ENCODE peak calls at places on chromosome 9, in ten cellular contexts. C is GM23338; F is spleen; E is HTR-8/SVneo; N is stimulated activated CD8-positive, alpha-beta memory T cell treated with anti-CD3 and anti-CD28 coated beads, Interleukin-12 subunit alpha, Interleukin-12 subunit beta, amount 100 ng/mL, for 1 hour; H is posterior vena cava; P is activated CD4-positive, alpha-beta T cell treated with anti-CD3 and anti-CD28 coated beads, Interleukin-2, amount 10 ng/mL, durations not matched to agents 7 days and 5 days; Y is amniotic stem cell; R is HT1080; A is AML-193. S is an unnamed sample.

GRCh38 chr9:26243298-26243697 is 565.1 kb upstream of the TUSC1 start:
- DNase-seq in F (no peak), A (no peak), Y (no peak), H (no peak), R (no peak), N (no peak), P (no peak), C (no peak), E (no peak), S (no peak)

GRCh38 chr9:75410405-75410804 is 322.1 kb downstream of the OSTF1 start:
- DNase-seq in Y (no peak), R (no peak), A (no peak), N (no peak), F (no peak), H (no peak), E (no peak), P (no peak), C (peak), S (no peak)

GRCh38 chr9:122265265-122265900 is 701 bp downstream of the MRRF start:
- DNase-seq in H (no peak), C (peak), Y (no peak), N (no peak), P (peak), A (peak), E (peak), F (no peak), R (peak), S (peak)

GRCh38 chr9:112665347-112665746 is 52.6 kb downstream of the INIP start:
- DNase-seq in A (no peak), H (no peak), R (no peak), N (no peak), P (no peak), C (no peak), F (no peak), E (no peak), Y (no peak), S (no peak)

GRCh38 chr9:120989065-120989464 is 61.0 kb downstream of the C5 start:
- DNase-seq in H (no peak), A (no peak), C (no peak), R (no peak), N (no peak), Y (no peak), E (no peak), P (no peak), F (no peak), S (no peak)

GRCh38 chr9:95124582-95125359 is 192.7 kb downstream of the FANCC start:
- DNase-seq in F (no peak), Y (no peak), R (no peak), H (no peak), P (no peak), A (no peak), E (no peak), N (no peak), C (peak), S (no peak)

GRCh38 chr9:130073373-130073772 is 19.7 kb downstream of the GPR107 start:
- DNase-seq in N (no peak), H (no peak), Y (peak), A (no peak), P (no peak), C (no peak), R (peak), E (no peak), F (no peak), S (no peak)

GRCh38 chr9:8558176-8558575 is 758.6 kb upstream of the DMAC1 start:
- DNase-seq in A (no peak), F (no peak), H (no peak), Y (no peak), R (peak), N (no peak), C (no peak), P (no peak), E (no peak), S (no peak)

GRCh38 chr9:109251080-109251775 is 69.6 kb downstream of the EPB41L4B start:
- DNase-seq in Y (no peak), P (no peak), H (no peak), E (no peak), A (no peak), C (no peak), N (no peak), R (peak), F (no peak), S (no peak)

GRCh38 chr9:113993838-113994540 is 84.1 kb downstream of the AMBP start:
- DNase-seq in F (peak), C (no peak), R (peak), H (peak), Y (no peak), N (no peak), A (no peak), E (no peak), P (no peak), S (no peak)

GRCh38 chr9:38200431-38200830 is 131.4 kb upstream of the SHB start:
- DNase-seq in Y (no peak), H (no peak), N (no peak), E (no peak), P (no peak), R (no peak), A (no peak), F (no peak), C (no peak), S (no peak)

GRCh38 chr9:120855827-120856636 is 13.3 kb upstream of the PSMD5 start:
- DNase-seq in A (no peak), R (no peak), E (no peak), H (no peak), F (no peak), Y (no peak), N (no peak), C (no peak), P (no peak), S (no peak)

GRCh38 chr9:81032831-81033230 is 656.5 kb downstream of the TLE1 start:
- DNase-seq in E (no peak), P (no peak), R (no peak), F (no peak), Y (no peak), A (no peak), C (no peak), N (no peak), H (no peak), S (no peak)

GRCh38 chr9:16413509-16414016 is 456.9 kb downstream of the BNC2 start:
- DNase-seq in N (no peak), E (peak), P (no peak), Y (no peak), A (no peak), F (no peak), H (no peak), R (peak), C (no peak), S (no peak)

GRCh38 chr9:85944672-85945071 is 3.7 kb downstream of the NAA35 start:
- DNase-seq in N (no peak), C (no peak), P (no peak), A (no peak), R (no peak), Y (no peak), H (no peak), F (no peak), E (no peak), S (no peak)

GRCh38 chr9:14301582-14301981 is 12.4 kb downstream of the NFIB start:
- DNase-seq in A (no peak), F (no peak), N (no peak), P (no peak), Y (no peak), R (no peak), E (no peak), H (no peak), C (no peak), S (no peak)

GRCh38 chr9:119963798-119964372 is 594.6 kb upstream of the BRINP1 start:
- DNase-seq in Y (peak), F (no peak), N (no peak), E (peak), A (no peak), H (no peak), R (peak), C (peak), P (no peak), S (no peak)

GRCh38 chr9:5425006-5425628 is 12.6 kb downstream of the PLGRKT start:
- DNase-seq in Y (no peak), E (no peak), C (peak), R (peak), H (no peak), P (peak), A (peak), F (no peak), N (no peak), S (no peak)

GRCh38 chr9:70340572-70340971 is 73.9 kb downstream of the KLF9 start:
- DNase-seq in F (no peak), N (no peak), H (no peak), E (peak), R (no peak), A (peak), Y (peak), P (no peak), C (peak), S (no peak)

GRCh38 chr9:95507456-95508241 is 9.1 kb downstream of the PTCH1 start:
- DNase-seq in P (peak), H (no peak), Y (peak), C (peak), A (peak), N (no peak), R (peak), E (no peak), F (no peak), S (peak)

GRCh38 chr9:805151-805550 is 36.3 kb upstream of the DMRT1 start:
- DNase-seq in R (no peak), E (no peak), N (no peak), Y (no peak), C (no peak), H (peak), A (no peak), F (no peak), P (no peak), S (no peak)

GRCh38 chr9:114592356-114592755 is 4.8 kb downstream of the ATP6V1G1 start:
- DNase-seq in E (no peak), R (peak), N (peak), C (peak), F (no peak), Y (no peak), P (peak), H (no peak), A (peak), S (peak)

GRCh38 chr9:70865471-70865870 is 255.9 kb downstream of the TRPM3 start:
- DNase-seq in R (no peak), Y (no peak), E (no peak), P (no peak), F (no peak), H (no peak), C (no peak), N (no peak), A (peak), S (no peak)

GRCh38 chr9:112378441-112379176 is 1.3 kb upstream of the HSDL2 start:
- DNase-seq in A (peak), H (no peak), C (no peak), R (peak), F (peak), N (no peak), E (no peak), Y (no peak), P (peak), S (peak)

GRCh38 chr9:34419716-34420504 is 38.5 kb downstream of the FAM219A start:
- DNase-seq in N (no peak), R (no peak), Y (no peak), C (no peak), F (no peak), E (no peak), H (no peak), A (no peak), P (no peak), S (no peak)

GRCh38 chr9:131650254-131650653 is 89.6 kb downstream of the RAPGEF1 start:
- DNase-seq in Y (no peak), A (peak), N (no peak), H (peak), F (no peak), R (no peak), C (no peak), E (no peak), P (no peak), S (no peak)

GRCh38 chr9:136160321-136160938 is 41.8 kb upstream of the TMEM250 start:
- DNase-seq in A (no peak), H (no peak), P (no peak), E (no peak), C (no peak), R (no peak), N (no peak), F (no peak), Y (no peak), S (no peak)

GRCh38 chr9:109460576-109460975 is 37.5 kb downstream of the PTPN3 start:
- DNase-seq in C (no peak), F (no peak), N (no peak), A (no peak), R (no peak), P (no peak), E (no peak), H (no peak), Y (no peak), S (no peak)

GRCh38 chr9:35164711-35165110 is 2.9 kb downstream of the UNC13B start:
- DNase-seq in H (no peak), Y (no peak), E (peak), P (no peak), A (no peak), N (no peak), R (peak), F (no peak), C (no peak), S (no peak)

GRCh38 chr9:95506438-95506691 is 10.4 kb downstream of the PTCH1 start:
- DNase-seq in N (no peak), P (peak), R (peak), E (no peak), C (no peak), F (no peak), Y (peak), H (no peak), A (no peak), S (no peak)

GRCh38 chr9:127568971-127569818 is 42.9 kb upstream of the STXBP1 start:
- DNase-seq in A (no peak), Y (peak), H (peak), R (peak), E (peak), F (peak), C (peak), P (peak), N (peak), S (peak)

GRCh38 chr9:114004221-114004716 is 73.8 kb downstream of the AMBP start:
- DNase-seq in C (no peak), N (no peak), E (no peak), F (peak), H (peak), Y (no peak), P (peak), R (no peak), A (no peak), S (no peak)

GRCh38 chr9:75289332-75289731 is 201.0 kb downstream of the OSTF1 start:
- DNase-seq in R (no peak), E (no peak), Y (no peak), H (no peak), F (no peak), A (no peak), C (no peak), N (no peak), P (no peak), S (no peak)

GRCh38 chr9:33867747-33868429 is 50.9 kb downstream of the UBE2R2 start:
- DNase-seq in R (no peak), H (peak), N (no peak), F (no peak), A (no peak), E (no peak), C (no peak), P (no peak), Y (no peak), S (no peak)

GRCh38 chr9:127898433-127899199 is 787 bp downstream of the ST6GALNAC6 start:
- DNase-seq in P (no peak), F (peak), H (no peak), N (no peak), E (peak), R (no peak), C (peak), A (no peak), Y (peak), S (peak)

GRCh38 chr9:5857928-5858327 is 25.0 kb upstream of the ERMP1 start:
- DNase-seq in A (peak), P (no peak), H (no peak), E (no peak), C (no peak), F (no peak), N (no peak), Y (no peak), R (no peak), S (no peak)

S was measured in activated naive CD4-positive, alpha-beta T cell treated with anti-CD3 and anti-CD28 coated beads, Interleukin-2, amount 50 U/mL, for 16 hours.